ENCODE peak calls at places on chromosomes 3 and 15, in nine cellular contexts. One of them, this sample, is unnamed. For H3K4me1, the result is how much of the 10 kb centered on the place peaks cover.

GRCh38 chr15:99102332-99103235 is 2.3 kb upstream of the SYNM start:
- DNase-seq in stomach: no peak
- DNase-seq in fibroblast of lung: peak
- DNase-seq in psoas muscle: no peak
- DNase-seq in suprapubic skin: no peak
- DNase-seq in transverse colon: no peak
- DNase-seq in Peyer's patch: no peak
- DNase-seq in uterus: no peak
- DNase-seq in K562: no peak
- DNase-seq in this sample: no peak

GRCh38 chr3:47008258-47008671 is 28.8 kb downstream of the NBEAL2 start:
- DNase-seq in Peyer's patch: peak
- DNase-seq in K562: no peak
- DNase-seq in fibroblast of lung: no peak
- DNase-seq in stomach: no peak
- DNase-seq in psoas muscle: no peak
- DNase-seq in suprapubic skin: no peak
- DNase-seq in transverse colon: peak
- DNase-seq in uterus: peak
- DNase-seq in this sample: no peak

GRCh38 chr3:23198801-23199200 is 4.3 kb upstream of the UBE2E2 start:
- DNase-seq in K562: no peak
- DNase-seq in psoas muscle: no peak
- DNase-seq in fibroblast of lung: peak
- DNase-seq in transverse colon: no peak
- DNase-seq in suprapubic skin: no peak
- DNase-seq in uterus: no peak
- DNase-seq in stomach: no peak
- DNase-seq in Peyer's patch: no peak
- DNase-seq in this sample: no peak

GRCh38 chr3:128278761-128279593 is 125.7 kb downstream of the EEFSEC start:
- DNase-seq in stomach: peak
- DNase-seq in K562: no peak
- DNase-seq in transverse colon: peak
- DNase-seq in Peyer's patch: no peak
- DNase-seq in fibroblast of lung: peak
- DNase-seq in suprapubic skin: peak
- DNase-seq in uterus: peak
- DNase-seq in psoas muscle: peak
- DNase-seq in this sample: no peak

GRCh38 chr3:31164398-31164797 is 269.9 kb upstream of the GADL1 start:
- DNase-seq in K562: no peak
- DNase-seq in stomach: no peak
- DNase-seq in fibroblast of lung: no peak
- DNase-seq in Peyer's patch: no peak
- DNase-seq in transverse colon: no peak
- DNase-seq in suprapubic skin: no peak
- DNase-seq in uterus: no peak
- DNase-seq in psoas muscle: no peak
- DNase-seq in this sample: no peak

GRCh38 chr15:81338422-81339007 is 14.6 kb upstream of the STARD5 start:
- DNase-seq in fibroblast of lung: peak
- DNase-seq in Peyer's patch: no peak
- DNase-seq in psoas muscle: peak
- DNase-seq in transverse colon: no peak
- DNase-seq in suprapubic skin: no peak
- DNase-seq in stomach: no peak
- DNase-seq in K562: no peak
- DNase-seq in uterus: peak
- DNase-seq in this sample: no peak

GRCh38 chr3:42023380-42023779 is 61.5 kb upstream of the ULK4 start:
- DNase-seq in psoas muscle: no peak
- DNase-seq in uterus: no peak
- DNase-seq in transverse colon: no peak
- DNase-seq in fibroblast of lung: no peak
- DNase-seq in Peyer's patch: no peak
- DNase-seq in suprapubic skin: no peak
- DNase-seq in stomach: no peak
- DNase-seq in K562: no peak
- DNase-seq in this sample: no peak

GRCh38 chr3:32593903-32594525 is 23.4 kb upstream of the DYNC1LI1 start:
- DNase-seq in stomach: no peak
- DNase-seq in psoas muscle: no peak
- DNase-seq in K562: no peak
- DNase-seq in Peyer's patch: no peak
- DNase-seq in transverse colon: no peak
- DNase-seq in uterus: no peak
- DNase-seq in suprapubic skin: no peak
- DNase-seq in fibroblast of lung: peak
- DNase-seq in this sample: no peak

GRCh38 chr3:40546811-40547210 is 22.1 kb downstream of the ZNF621 start:
- DNase-seq in transverse colon: no peak
- DNase-seq in suprapubic skin: no peak
- DNase-seq in uterus: no peak
- DNase-seq in fibroblast of lung: peak
- DNase-seq in Peyer's patch: no peak
- DNase-seq in K562: no peak
- DNase-seq in psoas muscle: no peak
- DNase-seq in stomach: no peak
- DNase-seq in this sample: no peak

GRCh38 chr15:88187195-88187594 is 69.3 kb downstream of the NTRK3 start:
- DNase-seq in K562: no peak
- DNase-seq in stomach: no peak
- DNase-seq in transverse colon: no peak
- DNase-seq in suprapubic skin: no peak
- DNase-seq in Peyer's patch: no peak
- DNase-seq in uterus: peak
- DNase-seq in psoas muscle: peak
- DNase-seq in fibroblast of lung: peak
- DNase-seq in this sample: peak

GRCh38 chr15:59327942-59328341 is 44.7 kb downstream of the MYO1E start:
- DNase-seq in suprapubic skin: no peak
- DNase-seq in psoas muscle: no peak
- DNase-seq in fibroblast of lung: no peak
- DNase-seq in transverse colon: no peak
- DNase-seq in Peyer's patch: no peak
- DNase-seq in uterus: no peak
- DNase-seq in stomach: no peak
- DNase-seq in K562: no peak
- DNase-seq in this sample: no peak

GRCh38 chr3:104628185-104628789 is 738.4 kb upstream of the ALCAM start:
- DNase-seq in transverse colon: no peak
- DNase-seq in stomach: no peak
- DNase-seq in fibroblast of lung: peak
- DNase-seq in uterus: no peak
- DNase-seq in K562: peak
- DNase-seq in suprapubic skin: no peak
- DNase-seq in Peyer's patch: no peak
- DNase-seq in psoas muscle: no peak
- DNase-seq in this sample: peak

GRCh38 chr3:33711100-33711499 is 7.0 kb downstream of the CLASP2 start:
- DNase-seq in uterus: no peak
- DNase-seq in transverse colon: no peak
- DNase-seq in K562: no peak
- DNase-seq in fibroblast of lung: no peak
- DNase-seq in psoas muscle: no peak
- DNase-seq in stomach: no peak
- DNase-seq in suprapubic skin: no peak
- DNase-seq in Peyer's patch: no peak
- DNase-seq in this sample: no peak

GRCh38 chr15:79192462-79193036 is 90.0 kb upstream of the ANKRD34C start:
- DNase-seq in suprapubic skin: no peak
- DNase-seq in uterus: no peak
- DNase-seq in Peyer's patch: no peak
- DNase-seq in stomach: no peak
- DNase-seq in K562: no peak
- DNase-seq in transverse colon: no peak
- DNase-seq in psoas muscle: no peak
- DNase-seq in fibroblast of lung: peak
- DNase-seq in this sample: peak

GRCh38 chr3:107218864-107219269 is 158.4 kb upstream of the CCDC54 start:
- DNase-seq in suprapubic skin: no peak
- DNase-seq in uterus: no peak
- DNase-seq in transverse colon: no peak
- DNase-seq in K562: no peak
- DNase-seq in Peyer's patch: no peak
- DNase-seq in psoas muscle: no peak
- DNase-seq in fibroblast of lung: no peak
- DNase-seq in stomach: no peak
- DNase-seq in this sample: no peak

DNA sequence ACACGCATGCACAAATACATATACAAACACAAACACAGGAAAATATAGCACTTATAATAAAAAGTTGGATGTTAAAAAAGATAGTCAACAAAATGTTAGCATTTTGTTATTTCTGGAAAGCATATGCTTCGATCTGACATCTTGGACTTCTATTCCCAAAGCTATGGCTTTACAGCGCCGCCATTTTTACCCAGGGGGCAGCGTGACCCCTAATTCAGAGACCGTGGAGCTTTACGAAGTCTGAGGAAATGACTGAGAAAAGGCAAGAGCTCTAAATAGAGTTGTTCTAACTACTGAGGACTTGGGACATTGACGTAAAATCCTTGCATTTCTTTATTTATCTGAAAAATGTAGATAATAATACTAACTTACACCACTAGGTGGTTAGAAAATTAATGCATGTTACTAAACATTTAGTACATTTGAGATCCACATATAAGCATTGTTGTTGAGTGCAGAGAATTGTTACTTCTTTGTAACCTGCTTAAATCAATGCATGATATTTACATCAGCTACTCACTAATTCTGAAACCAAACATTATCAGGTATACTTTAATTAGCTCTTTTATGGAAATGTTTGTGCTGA is 155.4 kb downstream of the TP63 start:
- DNase-seq in Peyer's patch: no peak
- DNase-seq in psoas muscle: no peak
- DNase-seq in stomach: no peak
- DNase-seq in uterus: no peak
- DNase-seq in transverse colon: no peak
- DNase-seq in K562: no peak
- DNase-seq in suprapubic skin: no peak
- DNase-seq in fibroblast of lung: no peak
- DNase-seq in this sample: no peak
- TF ChIP-seq CTCF in Peyer's patch: peak
- TF ChIP-seq CTCF in psoas muscle: no peak
- TF ChIP-seq CTCF in stomach: no peak
- TF ChIP-seq CTCF in uterus: no peak
- TF ChIP-seq CTCF in transverse colon: peak
- TF ChIP-seq CTCF in K562: no peak
- TF ChIP-seq CTCF in suprapubic skin: no peak
- TF ChIP-seq CTCF in fibroblast of lung: no peak
- TF ChIP-seq CTCF in this sample: peak

GRCh38 chr15:94235681-94236080 is 4.3 kb downstream of the MCTP2 start:
- DNase-seq in stomach: no peak
- DNase-seq in fibroblast of lung: no peak
- DNase-seq in transverse colon: no peak
- DNase-seq in uterus: no peak
- DNase-seq in Peyer's patch: no peak
- DNase-seq in suprapubic skin: no peak
- DNase-seq in psoas muscle: no peak
- DNase-seq in K562: no peak
- DNase-seq in this sample: no peak

GRCh38 chr15:94235041-94235440 is 3.7 kb downstream of the MCTP2 start:
- DNase-seq in Peyer's patch: no peak
- DNase-seq in fibroblast of lung: no peak
- DNase-seq in suprapubic skin: no peak
- DNase-seq in uterus: no peak
- DNase-seq in K562: no peak
- DNase-seq in stomach: no peak
- DNase-seq in transverse colon: no peak
- DNase-seq in psoas muscle: no peak
- DNase-seq in this sample: no peak

GRCh38 chr15:94237903-94238302 is 6.5 kb downstream of the MCTP2 start:
- DNase-seq in uterus: no peak
- DNase-seq in psoas muscle: no peak
- DNase-seq in Peyer's patch: no peak
- DNase-seq in transverse colon: no peak
- DNase-seq in stomach: no peak
- DNase-seq in K562: no peak
- DNase-seq in suprapubic skin: no peak
- DNase-seq in fibroblast of lung: no peak
- DNase-seq in this sample: no peak

GRCh38 chr15:94238539-94239118 is 7.3 kb downstream of the MCTP2 start:
- DNase-seq in stomach: no peak
- DNase-seq in transverse colon: no peak
- DNase-seq in psoas muscle: no peak
- DNase-seq in suprapubic skin: no peak
- DNase-seq in fibroblast of lung: no peak
- DNase-seq in Peyer's patch: no peak
- DNase-seq in K562: no peak
- DNase-seq in uterus: no peak
- DNase-seq in this sample: peak

GRCh38 chr15:94236638-94237037 is 5.3 kb downstream of the MCTP2 start:
- DNase-seq in Peyer's patch: no peak
- DNase-seq in suprapubic skin: no peak
- DNase-seq in K562: no peak
- DNase-seq in stomach: no peak
- DNase-seq in psoas muscle: no peak
- DNase-seq in uterus: no peak
- DNase-seq in transverse colon: no peak
- DNase-seq in fibroblast of lung: no peak
- DNase-seq in this sample: no peak
- H3K4me1 ChIP-seq in Peyer's patch: under half
- H3K4me1 ChIP-seq in suprapubic skin: under half
- H3K4me1 ChIP-seq in K562: under half
- H3K4me1 ChIP-seq in stomach: under half
- H3K4me1 ChIP-seq in psoas muscle: under half
- H3K4me1 ChIP-seq in uterus: under half
- H3K4me1 ChIP-seq in transverse colon: under half
- H3K4me1 ChIP-seq in fibroblast of lung: under half
- H3K4me1 ChIP-seq in this sample: under half

DNA sequence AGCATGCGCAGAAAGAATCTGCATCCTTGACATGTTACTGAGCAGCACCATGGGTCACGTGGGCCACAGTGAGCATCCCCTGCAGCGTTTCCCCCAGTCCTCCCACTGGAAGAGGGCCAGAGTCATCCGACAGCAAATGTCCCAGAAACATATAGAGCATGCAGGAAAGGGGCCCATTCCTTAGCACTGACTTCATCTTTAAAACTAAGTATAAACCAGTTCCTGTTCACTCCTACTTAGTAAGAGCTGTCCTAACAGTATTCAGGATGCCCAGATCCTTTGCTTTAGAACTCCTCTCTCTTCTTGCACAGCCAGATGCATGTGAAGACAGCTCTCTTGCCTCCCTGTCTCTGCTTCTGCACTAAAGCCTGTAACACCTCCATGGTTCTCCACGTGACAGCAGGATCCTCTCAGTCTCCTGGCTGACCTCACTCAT is 79.3 kb upstream of the OXTR start:
- DNase-seq in stomach: no peak
- DNase-seq in suprapubic skin: no peak
- DNase-seq in fibroblast of lung: peak
- DNase-seq in K562: no peak
- DNase-seq in transverse colon: no peak
- DNase-seq in Peyer's patch: no peak
- DNase-seq in uterus: no peak
- DNase-seq in psoas muscle: no peak
- DNase-seq in this sample: no peak
- TF ChIP-seq CTCF in stomach: no peak
- TF ChIP-seq CTCF in suprapubic skin: no peak
- TF ChIP-seq CTCF in fibroblast of lung: no peak
- TF ChIP-seq CTCF in K562: no peak
- TF ChIP-seq CTCF in transverse colon: no peak
- TF ChIP-seq CTCF in Peyer's patch: no peak
- TF ChIP-seq CTCF in uterus: no peak
- TF ChIP-seq CTCF in psoas muscle: no peak
- TF ChIP-seq CTCF in this sample: no peak

GRCh38 chr3:12629560-12629959 is 34.4 kb downstream of the RAF1 start:
- DNase-seq in K562: no peak
- DNase-seq in stomach: peak
- DNase-seq in uterus: no peak
- DNase-seq in transverse colon: no peak
- DNase-seq in Peyer's patch: no peak
- DNase-seq in fibroblast of lung: peak
- DNase-seq in psoas muscle: no peak
- DNase-seq in suprapubic skin: no peak
- DNase-seq in this sample: no peak
- H3K4me1 ChIP-seq in K562: half or more
- H3K4me1 ChIP-seq in stomach: under half
- H3K4me1 ChIP-seq in uterus: under half
- H3K4me1 ChIP-seq in transverse colon: under half
- H3K4me1 ChIP-seq in Peyer's patch: under half
- H3K4me1 ChIP-seq in fibroblast of lung: under half
- H3K4me1 ChIP-seq in psoas muscle: half or more
- H3K4me1 ChIP-seq in suprapubic skin: under half
- H3K4me1 ChIP-seq in this sample: under half

This sample was measured in MM.1S.